ENCODE peak calls at places on chromosome 4, in five cellular contexts. G is D721Med, H is nephron progenitor cell, J is body of pancreas, P is fibroblast of pulmonary artery. S is an unnamed sample.
A peak's percentile ranks its signal among the peaks of the same experiment; 100 is the strongest.

GRCh38 chr4:123088521-123088920 is 166.1 kb upstream of the NUDT6 start:
- DNase-seq in G (no peak), H (no peak), J (no peak), P (no peak), S (no peak)

GRCh38 chr4:52368895-52369294 is 290.2 kb downstream of the USP46 start:
- DNase-seq in G (no peak), H (no peak), J (no peak), P (no peak), S (no peak)

GRCh38 chr4:24070117-24070516 is 180.3 kb upstream of the PPARGC1A start:
- DNase-seq in G (no peak), H (no peak), J (no peak), P (peak; percentile 73), S (no peak)

GRCh38 chr4:126757219-126757618 is 875.5 kb upstream of the INTU start:
- DNase-seq in G (no peak), H (no peak), J (no peak), P (no peak), S (no peak)

GRCh38 chr4:73883306-73883705 is 14.1 kb downstream of the CXCL1 start:
- DNase-seq in G (no peak), H (no peak), J (no peak), P (peak; percentile 53), S (no peak)

GRCh38 chr4:62512271-62512670 is 1312.1 kb downstream of the ADGRL3 start:
- DNase-seq in G (no peak), H (no peak), J (no peak), P (no peak), S (no peak)

GRCh38 chr4:183658362-183659028 is 490 bp downstream of the RWDD4 start:
- DNase-seq in G (no peak), H (peak; percentile 37), J (peak; percentile 27), P (peak; percentile 23), S (peak; percentile 33)

GRCh38 chr4:52019941-52020657 is at the start of gene LRRC66:
- DNase-seq in G (no peak), H (no peak), J (peak; percentile 8), P (peak; percentile 26), S (peak; percentile 92)

GRCh38 chr4:83599183-83599582 is 63.3 kb downstream of the GPAT3 start:
- DNase-seq in G (no peak), H (no peak), J (no peak), P (peak; percentile 53), S (no peak)

GRCh38 chr4:156408749-156409148 is 455.1 kb upstream of the CTSO start:
- DNase-seq in G (no peak), H (no peak), J (no peak), P (no peak), S (no peak)

GRCh38 chr4:53598901-53599300 is 7.6 kb upstream of the LNX1 start:
- DNase-seq in G (no peak), H (no peak), J (no peak), P (peak; percentile 35), S (peak; percentile 53)

GRCh38 chr4:1357356-1358248 is 10.6 kb downstream of the UVSSA start:
- DNase-seq in G (no peak), H (no peak), J (no peak), P (no peak), S (no peak)

GRCh38 chr4:10020871-10021676 is at the start of gene SLC2A9:
- DNase-seq in G (no peak), H (no peak), J (no peak), P (peak; percentile 76), S (no peak)

GRCh38 chr4:182227611-182228010 is 15.6 kb upstream of the TENM3 start:
- DNase-seq in G (no peak), H (no peak), J (no peak), P (no peak), S (no peak)

GRCh38 chr4:173332963-173333657 is 1.0 kb downstream of the HMGB2 start:
- DNase-seq in G (no peak), H (no peak), J (no peak), P (no peak), S (no peak)

GRCh38 chr4:73788411-73788810 is 48.0 kb downstream of the CXCL8 start:
- DNase-seq in G (no peak), H (no peak), J (no peak), P (no peak), S (no peak)